ENCODE peak calls at places on chromosomes 2 and 18, in six cellular contexts. E is cardiac fibroblast, T is progenitor cell of endocrine pancreas, U is OCI-LY7, Q is tibial artery, W is GM13976. R is an unnamed sample.

GRCh38 chr2:150646746-150647145 is 159.3 kb upstream of the RND3 start:
- DNase-seq in E (no peak), W (no peak), Q (no peak), T (no peak), U (no peak), R (no peak)

GRCh38 chr18:77068321-77068841 is 64.2 kb downstream of the MBP start:
- DNase-seq in U (no peak), E (peak), T (no peak), W (no peak), Q (no peak), R (no peak)

GRCh38 chr2:3465844-3466481 is 53.4 kb downstream of the ADI1 start:
- DNase-seq in Q (peak), U (no peak), T (no peak), W (no peak), E (peak), R (no peak)

GRCh38 chr2:70367722-70368323 is 66.0 kb upstream of the FAM136A start:
- DNase-seq in T (no peak), U (no peak), Q (no peak), E (peak), W (no peak), R (no peak)

GRCh38 chr2:47070920-47071824 is 83.9 kb downstream of the STPG4 start:
- DNase-seq in U (peak), T (no peak), W (peak), E (peak), Q (peak), R (no peak)

GRCh38 chr2:118853647-118854367 is 6.4 kb upstream of the EN1 start:
- DNase-seq in E (no peak), T (no peak), W (peak), U (no peak), Q (peak), R (no peak)

GRCh38 chr18:11336241-11336640 is 186.9 kb upstream of the PIEZO2 start:
- DNase-seq in Q (no peak), T (no peak), E (peak), W (no peak), U (no peak), R (no peak)

GRCh38 chr2:37827911-37828411 is 97.1 kb upstream of the RMDN2 start:
- DNase-seq in U (no peak), E (peak), Q (no peak), W (no peak), T (no peak), R (no peak)

GRCh38 chr2:118906186-118906585 is 35.8 kb upstream of the MARCO start:
- DNase-seq in U (no peak), W (no peak), E (no peak), Q (no peak), T (no peak), R (no peak)

GRCh38 chr2:62147610-62148301 is 48.2 kb upstream of the B3GNT2 start:
- DNase-seq in W (no peak), T (no peak), Q (no peak), E (peak), U (no peak), R (no peak)

GRCh38 chr2:19189391-19189790 is 169.0 kb downstream of the OSR1 start:
- DNase-seq in E (no peak), W (no peak), Q (no peak), T (no peak), U (no peak), R (no peak)

GRCh38 chr18:56702946-56703345 is 51.8 kb downstream of the WDR7 start:
- DNase-seq in U (peak), E (peak), T (no peak), Q (no peak), W (peak), R (peak)

GRCh38 chr18:50240083-50240563 is 26.2 kb downstream of the CFAP53 start:
- DNase-seq in T (no peak), U (no peak), E (no peak), W (no peak), Q (no peak), R (no peak)

GRCh38 chr18:74982946-74983635 is 225.8 kb downstream of the PTGR3 start:
- DNase-seq in T (no peak), Q (no peak), W (no peak), E (no peak), U (no peak), R (no peak)

GRCh38 chr2:234032301-234032856 is 18.1 kb upstream of the SPP2 start:
- DNase-seq in W (no peak), E (peak), Q (no peak), U (no peak), T (no peak), R (no peak)

GRCh38 chr2:144415381-144415780 is 104.5 kb downstream of the ZEB2 start:
- DNase-seq in W (no peak), U (no peak), Q (no peak), E (no peak), T (no peak), R (no peak)

GRCh38 chr18:62126776-62127175 is 60.1 kb downstream of the PIGN start:
- DNase-seq in T (no peak), W (no peak), Q (no peak), E (no peak), U (no peak), R (no peak)

GRCh38 chr2:214311931-214312749 is 98.7 kb upstream of the VWC2L start:
- DNase-seq in E (no peak), U (no peak), W (no peak), Q (no peak), T (no peak), R (no peak)

GRCh38 chr2:121316986-121317385 is 32.0 kb upstream of the TFCP2L1 start:
- DNase-seq in E (no peak), U (no peak), T (no peak), W (no peak), Q (peak), R (no peak)

GRCh38 chr2:109337221-109337620 is 208.2 kb downstream of the SH3RF3 start:
- DNase-seq in T (no peak), W (peak), E (no peak), Q (no peak), U (no peak), R (no peak)

GRCh38 chr2:81097361-81097760 is 792.8 kb upstream of the LRRTM1 start:
- DNase-seq in U (no peak), W (no peak), T (no peak), E (no peak), Q (no peak), R (no peak)

GRCh38 chr2:130336877-130337734 is 5.6 kb upstream of the IMP4 start:
- DNase-seq in T (peak), U (no peak), Q (peak), E (peak), W (peak), R (peak)

GRCh38 chr2:172280820-172281454 is 146.4 kb upstream of the ITGA6 start:
- DNase-seq in Q (no peak), T (no peak), E (no peak), W (no peak), U (peak), R (no peak)

GRCh38 chr2:228819701-228820100 is 451.4 kb downstream of the PID1 start:
- DNase-seq in Q (no peak), E (no peak), W (no peak), T (no peak), U (no peak), R (no peak)

GRCh38 chr2:176446718-176447414 is 177.6 kb downstream of the MTX2 start:
- DNase-seq in U (no peak), E (no peak), T (no peak), Q (no peak), W (no peak), R (no peak)

GRCh38 chr2:158685646-158686045 is 109.5 kb upstream of the DAPL1 start:
- DNase-seq in Q (no peak), U (no peak), W (no peak), E (no peak), T (no peak), R (no peak)

GRCh38 chr2:200812122-200813022 is 662 bp downstream of the BZW1 start:
- DNase-seq in E (peak), U (peak), W (peak), T (peak), Q (peak), R (peak)

GRCh38 chr18:66497351-66497750 is 106.5 kb downstream of the CDH19 start:
- DNase-seq in E (no peak), T (no peak), Q (no peak), U (no peak), W (no peak), R (no peak)

GRCh38 chr2:45275235-45275805 is 266.1 kb upstream of the SIX2 start:
- DNase-seq in T (no peak), U (no peak), W (no peak), Q (no peak), E (no peak), R (no peak)

GRCh38 chr2:208389940-208390339 is 16.7 kb upstream of the PTH2R start:
- DNase-seq in Q (no peak), W (no peak), U (no peak), T (no peak), E (no peak), R (no peak)

GRCh38 chr2:208386546-208386945 is 20.0 kb upstream of the PTH2R start:
- DNase-seq in E (no peak), T (no peak), U (no peak), Q (no peak), W (no peak), R (no peak)

GRCh38 chr2:208392300-208392699 is 14.3 kb upstream of the PTH2R start:
- DNase-seq in T (no peak), U (no peak), E (no peak), Q (no peak), W (no peak), R (no peak)
- TF ChIP-seq CTCF in T (peak), U (peak), E (peak), Q (no peak), W (no peak), R (no peak)

GRCh38 chr2:10161206-10161931 is 38.8 kb downstream of the RRM2 start:
- DNase-seq in T (no peak), W (no peak), U (no peak), E (peak), Q (no peak), R (no peak)

GRCh38 chr2:10161961-10162441 is 39.5 kb downstream of the RRM2 start:
- DNase-seq in T (no peak), Q (no peak), E (peak), U (no peak), W (no peak), R (no peak)

GRCh38 chr2:10164611-10165010 is 42.1 kb downstream of the RRM2 start:
- DNase-seq in W (no peak), T (no peak), Q (no peak), U (no peak), E (no peak), R (no peak)

GRCh38 chr2:10163498-10164486 is 41.3 kb downstream of the RRM2 start:
- DNase-seq in T (no peak), U (no peak), E (no peak), Q (no peak), W (no peak), R (no peak)

DNA sequence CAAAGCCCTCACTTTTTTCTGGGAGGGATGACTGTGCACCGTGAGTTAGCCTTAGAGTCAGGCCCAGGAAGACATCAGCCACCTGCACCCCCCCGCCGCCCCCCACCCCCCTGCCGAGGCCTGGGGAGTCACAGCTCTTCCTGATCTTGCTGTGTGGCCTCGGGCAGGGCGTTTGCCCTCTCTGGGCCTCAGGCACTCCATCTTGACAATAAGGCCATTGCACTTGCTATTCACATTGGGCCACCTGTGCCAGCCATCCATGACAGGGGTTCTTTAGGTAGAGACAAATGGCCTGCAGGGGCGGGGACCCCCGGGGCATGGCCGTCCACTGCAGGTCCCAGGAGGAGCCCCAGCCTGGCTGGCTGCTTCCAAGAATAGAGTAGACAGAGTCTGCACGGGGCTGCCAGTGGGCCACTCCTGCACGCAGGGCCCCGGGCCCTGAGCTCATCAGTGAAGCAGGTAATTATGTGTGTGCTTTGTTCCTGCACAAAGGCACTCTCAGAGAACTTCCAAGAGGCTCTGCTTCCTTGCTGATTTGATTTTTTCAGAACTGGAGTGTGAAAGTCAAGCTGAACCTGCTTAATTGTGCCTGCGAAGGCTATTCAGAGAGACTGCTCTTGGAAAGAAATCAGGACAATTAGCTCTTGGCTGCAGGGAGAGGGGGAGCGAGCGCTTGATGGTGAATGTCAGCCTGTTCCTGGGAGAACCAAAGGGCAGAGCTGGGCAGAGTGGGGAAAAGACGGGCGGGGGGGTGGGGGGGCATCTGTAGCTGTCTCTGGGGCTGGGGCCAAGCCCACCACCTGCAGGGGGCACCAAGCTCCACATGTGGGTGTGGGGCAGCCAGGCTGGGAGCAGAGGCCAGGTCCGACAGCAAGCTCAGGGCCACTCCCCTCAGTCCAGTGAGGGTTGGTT is 40.3 kb downstream of the RRM2 start:
- DNase-seq in T (no peak), Q (no peak), U (no peak), W (no peak), E (no peak), R (peak)
- TF ChIP-seq CTCF in T (peak), Q (no peak), U (no peak), W (no peak), E (no peak), R (peak)

DNA sequence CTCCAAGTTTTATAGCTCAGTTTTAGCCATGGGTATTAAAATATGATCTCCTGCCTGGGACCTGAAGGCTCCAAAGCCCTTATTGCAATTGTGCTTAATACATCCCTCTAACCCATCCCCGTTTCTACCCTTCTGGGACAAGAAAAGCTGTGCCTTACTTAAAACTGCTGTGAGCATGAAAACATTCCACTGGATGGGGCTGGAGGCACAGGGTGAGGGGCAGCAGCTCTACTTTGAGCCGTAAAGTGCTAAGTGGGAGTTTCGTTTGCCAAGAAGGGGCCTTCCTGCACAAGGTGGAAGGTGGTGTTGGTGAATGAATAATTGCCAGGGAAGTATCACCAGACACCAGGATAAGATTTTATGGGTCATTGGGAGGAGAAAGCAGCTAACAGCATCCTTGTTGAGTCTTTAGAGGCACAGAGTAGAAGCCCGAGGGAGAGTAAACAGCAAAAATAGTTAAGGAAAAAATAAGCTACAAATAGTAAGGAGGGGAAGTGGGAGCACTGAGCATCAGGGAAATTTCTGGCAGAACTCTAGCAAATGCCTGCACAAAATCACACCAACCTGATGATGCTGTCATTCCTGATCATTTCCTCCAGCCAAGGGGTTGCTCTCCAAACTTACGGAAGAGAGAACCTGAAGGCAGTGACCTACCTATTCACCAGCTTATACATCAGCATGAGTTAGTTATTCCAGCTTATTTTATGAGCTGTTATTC is 218.4 kb downstream of the MREG start:
- DNase-seq in W (no peak), T (peak), Q (no peak), E (peak), U (peak), R (no peak)
- TF ChIP-seq CTCF in W (no peak), T (peak), Q (no peak), E (no peak), U (peak), R (no peak)

DNA sequence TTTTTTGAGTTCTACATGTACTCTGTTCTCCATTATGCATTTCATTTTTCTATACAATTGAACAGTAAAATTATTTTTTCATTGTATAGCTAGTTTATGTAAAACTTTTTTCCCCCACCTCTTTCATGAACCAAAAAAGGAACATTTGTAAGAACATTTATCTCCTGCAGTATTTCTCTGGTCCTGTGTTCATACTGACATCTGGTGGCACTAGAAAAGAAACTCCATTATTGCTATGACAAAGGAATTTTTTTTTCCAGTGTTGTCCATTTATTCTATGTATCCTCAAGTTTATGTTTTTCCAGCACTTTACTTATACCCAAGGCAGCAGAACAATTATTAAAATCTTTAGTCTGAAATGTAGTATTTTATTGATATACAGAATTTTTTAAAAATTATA is 27.4 kb upstream of the CHAC2 start:
- DNase-seq in U (no peak), E (peak), Q (no peak), T (no peak), W (no peak), R (no peak)
- TF ChIP-seq CTCF in U (peak), E (peak), Q (no peak), T (peak), W (no peak), R (peak)

DNA sequence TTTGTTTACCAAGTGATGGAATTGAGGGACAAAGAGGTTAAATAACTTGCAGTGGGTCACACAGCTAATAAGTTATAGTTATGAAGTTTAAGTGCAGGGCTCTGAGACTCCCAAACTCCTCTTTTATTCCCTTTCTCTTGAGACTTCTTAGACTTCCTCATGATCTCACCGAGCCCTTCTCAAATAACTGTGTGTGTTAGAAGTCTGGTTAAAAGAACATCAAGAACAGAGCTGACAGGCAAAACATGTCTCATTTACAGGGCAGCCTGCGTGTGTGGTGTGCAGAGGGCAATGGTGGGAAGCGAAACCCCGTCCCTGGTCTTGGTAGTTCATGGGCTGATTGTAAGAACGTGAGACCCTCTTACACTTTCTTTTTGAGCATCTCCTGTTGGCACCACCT is 368.0 kb downstream of the SLC4A3 start:
- DNase-seq in T (no peak), U (no peak), W (no peak), Q (no peak), E (no peak), R (no peak)
- TF ChIP-seq CTCF in T (no peak), U (no peak), W (no peak), Q (no peak), E (no peak), R (no peak)

R was measured in neural crest cell.